ENCODE peak calls at places on chromosomes 12 and 14, in eight cellular contexts. One of them, this sample, is unnamed. For H3K27me3, the result is how much of the 10 kb centered on the place peaks cover.

GRCh38 chr12:32819424-32819823 is 63.7 kb upstream of the YARS2 start:
- DNase-seq in upper lobe of right lung: no peak
- DNase-seq in thoracic aorta: no peak
- DNase-seq in suprapubic skin: no peak
- DNase-seq in neuronal stem cell: no peak
- DNase-seq in transverse colon: no peak
- DNase-seq in CD8-positive, alpha-beta memory T cell: no peak
- DNase-seq in IMR-90: no peak
- DNase-seq in this sample: no peak

GRCh38 chr14:73720636-73721035 is 6.5 kb upstream of the PNMA1 start:
- DNase-seq in neuronal stem cell: no peak
- DNase-seq in CD8-positive, alpha-beta memory T cell: no peak
- DNase-seq in transverse colon: no peak
- DNase-seq in IMR-90: no peak
- DNase-seq in thoracic aorta: no peak
- DNase-seq in upper lobe of right lung: no peak
- DNase-seq in suprapubic skin: no peak
- DNase-seq in this sample: no peak

GRCh38 chr12:27187697-27188096 is 56.4 kb upstream of the STK38L start:
- DNase-seq in IMR-90: no peak
- DNase-seq in transverse colon: no peak
- DNase-seq in suprapubic skin: no peak
- DNase-seq in thoracic aorta: no peak
- DNase-seq in upper lobe of right lung: no peak
- DNase-seq in CD8-positive, alpha-beta memory T cell: no peak
- DNase-seq in neuronal stem cell: no peak
- DNase-seq in this sample: no peak

GRCh38 chr14:61443481-61443880 is 122.1 kb downstream of the PRKCH start:
- DNase-seq in IMR-90: no peak
- DNase-seq in transverse colon: no peak
- DNase-seq in CD8-positive, alpha-beta memory T cell: no peak
- DNase-seq in thoracic aorta: no peak
- DNase-seq in upper lobe of right lung: no peak
- DNase-seq in neuronal stem cell: no peak
- DNase-seq in suprapubic skin: no peak
- DNase-seq in this sample: no peak

GRCh38 chr12:95385246-95385645 is 88.7 kb upstream of the METAP2 start:
- DNase-seq in thoracic aorta: peak
- DNase-seq in suprapubic skin: no peak
- DNase-seq in IMR-90: peak
- DNase-seq in CD8-positive, alpha-beta memory T cell: no peak
- DNase-seq in neuronal stem cell: no peak
- DNase-seq in upper lobe of right lung: no peak
- DNase-seq in transverse colon: no peak
- DNase-seq in this sample: peak

GRCh38 chr12:107536613-107537012 is 149.0 kb upstream of the PWP1 start:
- DNase-seq in IMR-90: peak
- DNase-seq in transverse colon: no peak
- DNase-seq in thoracic aorta: no peak
- DNase-seq in suprapubic skin: no peak
- DNase-seq in upper lobe of right lung: no peak
- DNase-seq in neuronal stem cell: no peak
- DNase-seq in CD8-positive, alpha-beta memory T cell: no peak
- DNase-seq in this sample: no peak

GRCh38 chr12:58425481-58426392 is 484.4 kb downstream of the ATP23 start:
- DNase-seq in suprapubic skin: no peak
- DNase-seq in transverse colon: peak
- DNase-seq in thoracic aorta: no peak
- DNase-seq in upper lobe of right lung: no peak
- DNase-seq in IMR-90: peak
- DNase-seq in CD8-positive, alpha-beta memory T cell: no peak
- DNase-seq in neuronal stem cell: peak
- DNase-seq in this sample: peak

GRCh38 chr12:111330800-111331752 is 37.8 kb downstream of the PHETA1 start:
- DNase-seq in transverse colon: no peak
- DNase-seq in neuronal stem cell: no peak
- DNase-seq in upper lobe of right lung: no peak
- DNase-seq in IMR-90: peak
- DNase-seq in thoracic aorta: no peak
- DNase-seq in CD8-positive, alpha-beta memory T cell: no peak
- DNase-seq in suprapubic skin: no peak
- DNase-seq in this sample: no peak

GRCh38 chr14:80208426-80208950 is 2.8 kb downstream of the DIO2 start:
- DNase-seq in thoracic aorta: no peak
- DNase-seq in suprapubic skin: no peak
- DNase-seq in upper lobe of right lung: no peak
- DNase-seq in transverse colon: no peak
- DNase-seq in CD8-positive, alpha-beta memory T cell: no peak
- DNase-seq in IMR-90: no peak
- DNase-seq in neuronal stem cell: no peak
- DNase-seq in this sample: no peak

GRCh38 chr14:61836807-61837206 is 74.6 kb downstream of the SNAPC1 start:
- DNase-seq in IMR-90: no peak
- DNase-seq in neuronal stem cell: no peak
- DNase-seq in CD8-positive, alpha-beta memory T cell: no peak
- DNase-seq in upper lobe of right lung: no peak
- DNase-seq in suprapubic skin: no peak
- DNase-seq in transverse colon: no peak
- DNase-seq in thoracic aorta: no peak
- DNase-seq in this sample: no peak

GRCh38 chr14:26394114-26394855 is 203.5 kb downstream of the NOVA1 start:
- DNase-seq in transverse colon: peak
- DNase-seq in IMR-90: peak
- DNase-seq in upper lobe of right lung: no peak
- DNase-seq in neuronal stem cell: peak
- DNase-seq in suprapubic skin: no peak
- DNase-seq in CD8-positive, alpha-beta memory T cell: no peak
- DNase-seq in thoracic aorta: no peak
- DNase-seq in this sample: no peak

GRCh38 chr12:68374315-68374982 is 42.3 kb upstream of the MDM1 start:
- DNase-seq in CD8-positive, alpha-beta memory T cell: no peak
- DNase-seq in neuronal stem cell: no peak
- DNase-seq in thoracic aorta: no peak
- DNase-seq in IMR-90: no peak
- DNase-seq in transverse colon: peak
- DNase-seq in suprapubic skin: no peak
- DNase-seq in upper lobe of right lung: no peak
- DNase-seq in this sample: no peak

GRCh38 chr14:35632276-35633071 is 98.5 kb downstream of the INSM2 start:
- DNase-seq in transverse colon: no peak
- DNase-seq in thoracic aorta: no peak
- DNase-seq in neuronal stem cell: no peak
- DNase-seq in suprapubic skin: no peak
- DNase-seq in CD8-positive, alpha-beta memory T cell: no peak
- DNase-seq in IMR-90: peak
- DNase-seq in upper lobe of right lung: no peak
- DNase-seq in this sample: no peak

GRCh38 chr14:101600891-101601602 is 39.8 kb downstream of the DIO3 start:
- DNase-seq in CD8-positive, alpha-beta memory T cell: no peak
- DNase-seq in IMR-90: no peak
- DNase-seq in transverse colon: peak
- DNase-seq in thoracic aorta: no peak
- DNase-seq in upper lobe of right lung: no peak
- DNase-seq in neuronal stem cell: no peak
- DNase-seq in suprapubic skin: peak
- DNase-seq in this sample: no peak

GRCh38 chr12:112122823-112123690 is 2.3 kb upstream of the TRAFD1 start:
- DNase-seq in CD8-positive, alpha-beta memory T cell: no peak
- DNase-seq in transverse colon: no peak
- DNase-seq in thoracic aorta: no peak
- DNase-seq in upper lobe of right lung: no peak
- DNase-seq in neuronal stem cell: no peak
- DNase-seq in IMR-90: peak
- DNase-seq in suprapubic skin: no peak
- DNase-seq in this sample: no peak

GRCh38 chr12:91636721-91637120 is 454.1 kb upstream of the DCN start:
- DNase-seq in CD8-positive, alpha-beta memory T cell: no peak
- DNase-seq in upper lobe of right lung: no peak
- DNase-seq in neuronal stem cell: no peak
- DNase-seq in IMR-90: no peak
- DNase-seq in suprapubic skin: no peak
- DNase-seq in transverse colon: no peak
- DNase-seq in thoracic aorta: no peak
- DNase-seq in this sample: no peak

GRCh38 chr12:128449146-128449894 is 182.3 kb downstream of the TMEM132C start:
- DNase-seq in CD8-positive, alpha-beta memory T cell: no peak
- DNase-seq in thoracic aorta: no peak
- DNase-seq in neuronal stem cell: no peak
- DNase-seq in transverse colon: no peak
- DNase-seq in upper lobe of right lung: no peak
- DNase-seq in suprapubic skin: no peak
- DNase-seq in IMR-90: no peak
- DNase-seq in this sample: no peak

GRCh38 chr12:1697253-1697652 is 6.4 kb downstream of the ADIPOR2 start:
- DNase-seq in suprapubic skin: no peak
- DNase-seq in IMR-90: no peak
- DNase-seq in neuronal stem cell: no peak
- DNase-seq in CD8-positive, alpha-beta memory T cell: no peak
- DNase-seq in transverse colon: no peak
- DNase-seq in thoracic aorta: no peak
- DNase-seq in upper lobe of right lung: no peak
- DNase-seq in this sample: no peak

GRCh38 chr12:115306380-115306779 is 622.4 kb upstream of the TBX3 start:
- DNase-seq in transverse colon: no peak
- DNase-seq in suprapubic skin: no peak
- DNase-seq in IMR-90: no peak
- DNase-seq in CD8-positive, alpha-beta memory T cell: no peak
- DNase-seq in thoracic aorta: no peak
- DNase-seq in neuronal stem cell: no peak
- DNase-seq in upper lobe of right lung: no peak
- DNase-seq in this sample: no peak

GRCh38 chr12:31928246-31929139 is 30.7 kb upstream of the RESF1 start:
- DNase-seq in upper lobe of right lung: no peak
- DNase-seq in suprapubic skin: no peak
- DNase-seq in transverse colon: peak
- DNase-seq in thoracic aorta: no peak
- DNase-seq in CD8-positive, alpha-beta memory T cell: peak
- DNase-seq in IMR-90: no peak
- DNase-seq in neuronal stem cell: no peak
- DNase-seq in this sample: no peak

GRCh38 chr12:122851820-122852219 is 16.6 kb downstream of the HIP1R start:
- DNase-seq in CD8-positive, alpha-beta memory T cell: no peak
- DNase-seq in suprapubic skin: peak
- DNase-seq in upper lobe of right lung: no peak
- DNase-seq in thoracic aorta: no peak
- DNase-seq in neuronal stem cell: no peak
- DNase-seq in IMR-90: peak
- DNase-seq in transverse colon: no peak
- DNase-seq in this sample: no peak

GRCh38 chr12:59847127-59847526 is 251.3 kb downstream of the SLC16A7 start:
- DNase-seq in suprapubic skin: no peak
- DNase-seq in CD8-positive, alpha-beta memory T cell: no peak
- DNase-seq in thoracic aorta: no peak
- DNase-seq in upper lobe of right lung: no peak
- DNase-seq in neuronal stem cell: no peak
- DNase-seq in IMR-90: no peak
- DNase-seq in transverse colon: no peak
- DNase-seq in this sample: no peak

GRCh38 chr12:44759289-44759688 is 116.8 kb downstream of the NELL2 start:
- DNase-seq in upper lobe of right lung: no peak
- DNase-seq in CD8-positive, alpha-beta memory T cell: no peak
- DNase-seq in thoracic aorta: no peak
- DNase-seq in neuronal stem cell: no peak
- DNase-seq in IMR-90: no peak
- DNase-seq in suprapubic skin: no peak
- DNase-seq in transverse colon: no peak
- DNase-seq in this sample: no peak

DNA sequence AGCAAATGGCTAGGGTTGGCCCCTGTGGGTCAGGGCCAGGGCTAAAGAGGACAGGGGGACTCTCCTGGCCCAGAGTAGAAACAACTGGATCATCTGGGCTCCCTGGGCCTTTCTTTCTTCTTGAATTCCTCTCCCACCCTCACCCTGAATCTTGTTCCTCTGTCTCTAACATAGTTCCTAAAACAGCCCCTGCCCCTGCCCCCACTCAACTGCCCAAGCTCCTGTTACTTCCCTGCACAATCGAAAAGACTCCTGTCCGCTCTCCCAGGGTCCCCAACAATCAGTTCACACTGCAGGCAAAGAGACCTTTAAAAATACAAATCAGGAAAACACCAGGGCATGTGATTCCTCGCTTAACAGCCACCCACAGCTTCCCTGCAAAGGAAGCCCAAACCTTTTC is 18.0 kb upstream of the ANKRD33 start:
- DNase-seq in thoracic aorta: no peak
- DNase-seq in suprapubic skin: no peak
- DNase-seq in transverse colon: no peak
- DNase-seq in upper lobe of right lung: peak
- DNase-seq in neuronal stem cell: no peak
- DNase-seq in IMR-90: no peak
- DNase-seq in CD8-positive, alpha-beta memory T cell: no peak
- DNase-seq in this sample: no peak
- H3K27me3 ChIP-seq in thoracic aorta: under half
- H3K27me3 ChIP-seq in suprapubic skin: under half
- H3K27me3 ChIP-seq in transverse colon: under half
- H3K27me3 ChIP-seq in upper lobe of right lung: under half
- H3K27me3 ChIP-seq in neuronal stem cell: under half
- H3K27me3 ChIP-seq in IMR-90: under half
- H3K27me3 ChIP-seq in CD8-positive, alpha-beta memory T cell: under half
- H3K27me3 ChIP-seq in this sample: under half

DNA sequence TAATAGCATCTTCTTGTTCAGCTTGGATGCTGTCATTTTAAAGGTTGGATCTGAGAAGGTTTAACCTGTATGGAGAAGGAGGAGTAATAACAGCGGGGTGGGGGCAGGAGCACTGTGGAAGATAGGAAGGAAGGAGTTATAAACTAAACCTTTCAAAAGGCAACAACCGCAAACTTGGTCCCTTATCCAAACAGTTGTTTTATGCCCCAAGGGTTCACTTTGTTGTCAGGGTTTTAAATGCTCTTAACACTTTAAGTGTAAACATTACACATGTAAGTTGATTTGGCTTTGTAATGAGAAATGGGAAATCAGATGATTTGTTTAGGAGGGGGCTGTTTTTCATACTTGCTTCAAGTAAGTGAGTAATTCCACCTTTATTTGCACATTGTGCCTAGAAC is 3.0 kb downstream of the NPAS3 start:
- DNase-seq in suprapubic skin: no peak
- DNase-seq in thoracic aorta: no peak
- DNase-seq in transverse colon: no peak
- DNase-seq in neuronal stem cell: no peak
- DNase-seq in IMR-90: no peak
- DNase-seq in CD8-positive, alpha-beta memory T cell: no peak
- DNase-seq in upper lobe of right lung: no peak
- DNase-seq in this sample: no peak
- H3K27ac ChIP-seq in suprapubic skin: no peak
- H3K27ac ChIP-seq in thoracic aorta: no peak
- H3K27ac ChIP-seq in transverse colon: no peak
- H3K27ac ChIP-seq in neuronal stem cell: no peak
- H3K27ac ChIP-seq in IMR-90: no peak
- H3K27ac ChIP-seq in CD8-positive, alpha-beta memory T cell: no peak
- H3K27ac ChIP-seq in upper lobe of right lung: no peak
- H3K27ac ChIP-seq in this sample: no peak

GRCh38 chr14:92382677-92383076 is 59.7 kb downstream of the SLC24A4 start:
- DNase-seq in neuronal stem cell: no peak
- DNase-seq in IMR-90: no peak
- DNase-seq in transverse colon: no peak
- DNase-seq in CD8-positive, alpha-beta memory T cell: no peak
- DNase-seq in upper lobe of right lung: no peak
- DNase-seq in thoracic aorta: no peak
- DNase-seq in suprapubic skin: no peak
- DNase-seq in this sample: no peak
- H3K27me3 ChIP-seq in neuronal stem cell: under half
- H3K27me3 ChIP-seq in IMR-90: under half
- H3K27me3 ChIP-seq in transverse colon: under half
- H3K27me3 ChIP-seq in CD8-positive, alpha-beta memory T cell: under half
- H3K27me3 ChIP-seq in upper lobe of right lung: under half
- H3K27me3 ChIP-seq in thoracic aorta: under half
- H3K27me3 ChIP-seq in suprapubic skin: under half
- H3K27me3 ChIP-seq in this sample: under half

GRCh38 chr14:63933110-63933509 is 80.3 kb downstream of the SYNE2 start:
- DNase-seq in CD8-positive, alpha-beta memory T cell: no peak
- DNase-seq in thoracic aorta: no peak
- DNase-seq in IMR-90: no peak
- DNase-seq in neuronal stem cell: no peak
- DNase-seq in upper lobe of right lung: no peak
- DNase-seq in transverse colon: no peak
- DNase-seq in suprapubic skin: no peak
- DNase-seq in this sample: no peak
- H3K27ac ChIP-seq in CD8-positive, alpha-beta memory T cell: no peak
- H3K27ac ChIP-seq in thoracic aorta: no peak
- H3K27ac ChIP-seq in IMR-90: no peak
- H3K27ac ChIP-seq in neuronal stem cell: peak
- H3K27ac ChIP-seq in upper lobe of right lung: no peak
- H3K27ac ChIP-seq in transverse colon: no peak
- H3K27ac ChIP-seq in suprapubic skin: no peak
- H3K27ac ChIP-seq in this sample: no peak